ENCODE peak calls at places on chromosome 21, in five cellular contexts. V is sciatic nerve; U is activated T-cell treated with anti-CD3 and anti-CD28 coated beads, Interleukin-2, amount 50 U/mL, for 72 hours; X is heart left ventricle; W is CD4-positive, alpha-beta T cell. E is an unnamed sample.

GRCh38 chr21:34704119-34704518 is 35.3 kb downstream of the CLIC6 start:
- ATAC-seq in U (no peak), V (peak), X (no peak), W (no peak), E (no peak)

GRCh38 chr21:34280389-34280795 is 83.4 kb upstream of the KCNE2 start:
- ATAC-seq in V (peak), U (no peak), X (peak), W (no peak), E (no peak)

GRCh38 chr21:14890141-14890540 is 174.7 kb downstream of the NRIP1 start:
- ATAC-seq in W (no peak), V (no peak), X (no peak), U (no peak), E (no peak)

GRCh38 chr21:44407493-44407892 is 47.8 kb upstream of the LRRC3 start:
- ATAC-seq in W (peak), U (peak), X (no peak), V (no peak), E (no peak)

GRCh38 chr21:40635336-40635735 is 211.6 kb downstream of the DSCAM start:
- ATAC-seq in X (no peak), U (no peak), W (no peak), V (no peak), E (no peak)

GRCh38 chr21:45957986-45958610 is 23.5 kb upstream of the COL6A1 start:
- ATAC-seq in W (no peak), X (peak), V (peak), U (no peak), E (peak)

GRCh38 chr21:45892156-45892919 is 89.2 kb upstream of the COL6A1 start:
- ATAC-seq in X (no peak), U (peak), W (peak), V (no peak), E (peak)

GRCh38 chr21:14686466-14687276 is 140.6 kb upstream of the SAMSN1 start:
- ATAC-seq in W (no peak), U (peak), V (no peak), X (no peak), E (peak)

GRCh38 chr21:45317401-45318145 is 29.9 kb upstream of the POFUT2 start:
- ATAC-seq in X (no peak), U (no peak), W (no peak), V (peak), E (no peak)

E was measured in esophagus mucosa.